ENCODE peak calls at places on chromosomes 6 and 20, in ten cellular contexts. U is RWPE2, C is endodermal cell, Z is astrocyte of the cerebellum, F is cardiac fibroblast, L is foreskin fibroblast, O is fibroblast of mammary gland, T is mucosa of descending colon, H is GM06990, W is GM12865. Y is an unnamed sample.

GRCh38 chr6:37625591-37626374 is 71.9 kb downstream of the MDGA1 start:
- DNase-seq in H (no peak), O (no peak), F (no peak), U (no peak), W (no peak), T (no peak), Z (no peak), C (peak), L (no peak), Y (no peak)

GRCh38 chr6:33167374-33168148 is 24.7 kb downstream of the COL11A2 start:
- DNase-seq in U (peak), W (no peak), F (no peak), L (no peak), Z (no peak), H (no peak), O (no peak), T (no peak), C (no peak), Y (no peak)

GRCh38 chr6:94501546-94501945 is 1075.8 kb upstream of the MANEA start:
- DNase-seq in W (no peak), U (no peak), T (no peak), H (no peak), F (no peak), L (no peak), C (no peak), Z (no peak), O (no peak), Y (no peak)

GRCh38 chr6:170005680-170006470 is 254.5 kb downstream of the ERMARD start:
- DNase-seq in L (no peak), F (no peak), T (no peak), O (no peak), C (no peak), H (no peak), Z (no peak), U (no peak), W (no peak), Y (no peak)

GRCh38 chr6:16540804-16541752 is 220.2 kb downstream of the ATXN1 start:
- DNase-seq in C (no peak), T (no peak), H (no peak), Z (no peak), L (peak), W (peak), F (peak), O (no peak), U (no peak), Y (no peak)

GRCh38 chr6:13346245-13346644 is 17.9 kb upstream of the TBC1D7 start:
- DNase-seq in Z (no peak), T (no peak), W (no peak), C (no peak), O (no peak), U (no peak), H (no peak), L (no peak), F (no peak), Y (no peak)

GRCh38 chr6:15253107-15254073 is 7.5 kb downstream of the JARID2 start:
- DNase-seq in F (no peak), O (no peak), H (no peak), U (no peak), T (no peak), L (no peak), C (no peak), Z (no peak), W (peak), Y (no peak)

GRCh38 chr6:90483116-90483839 is 103.6 kb downstream of the MAP3K7 start:
- DNase-seq in F (peak), C (peak), H (no peak), W (no peak), O (peak), U (no peak), L (peak), T (no peak), Z (no peak), Y (no peak)

GRCh38 chr20:41081276-41081814 is 52.7 kb downstream of the TOP1 start:
- DNase-seq in F (no peak), T (no peak), L (no peak), U (no peak), W (peak), O (peak), H (no peak), Z (peak), C (no peak), Y (no peak)

GRCh38 chr6:90444125-90444745 is 142.6 kb downstream of the MAP3K7 start:
- DNase-seq in T (no peak), H (no peak), O (no peak), F (no peak), U (no peak), W (peak), Z (no peak), C (no peak), L (no peak), Y (no peak)

GRCh38 chr6:100370265-100370664 is 94.5 kb downstream of the SIM1 start:
- DNase-seq in T (no peak), L (peak), U (no peak), Z (no peak), C (no peak), H (no peak), O (peak), F (no peak), W (peak), Y (no peak)

GRCh38 chr20:25360631-25361286 is 29.9 kb downstream of the ABHD12 start:
- DNase-seq in H (no peak), C (no peak), T (no peak), U (no peak), Z (peak), L (peak), F (peak), W (no peak), O (peak), Y (peak)

GRCh38 chr6:79784013-79784753 is 153.1 kb downstream of the SH3BGRL2 start:
- DNase-seq in O (no peak), F (no peak), Z (no peak), H (no peak), C (no peak), L (no peak), U (no peak), W (no peak), T (no peak), Y (no peak)

GRCh38 chr6:16737926-16738325 is 23.3 kb downstream of the ATXN1 start:
- DNase-seq in L (no peak), O (peak), F (no peak), Z (no peak), T (no peak), H (no peak), W (no peak), C (no peak), U (no peak), Y (no peak)

GRCh38 chr20:52082612-52083011 is 109.0 kb downstream of the ZFP64 start:
- DNase-seq in U (no peak), W (no peak), O (peak), F (no peak), L (peak), C (no peak), Z (no peak), T (no peak), H (no peak), Y (no peak)

GRCh38 chr20:507933-508332 is 35.7 kb downstream of the CSNK2A1 start:
- DNase-seq in U (no peak), C (no peak), Z (no peak), H (no peak), F (no peak), T (no peak), O (no peak), L (no peak), W (no peak), Y (no peak)

GRCh38 chr20:13772529-13772928 is 12.2 kb downstream of the ESF1 start:
- DNase-seq in L (peak), C (no peak), T (no peak), F (no peak), Z (no peak), H (no peak), W (no peak), U (no peak), O (peak), Y (no peak)

GRCh38 chr6:20746024-20746423 is 211.8 kb downstream of the CDKAL1 start:
- DNase-seq in L (no peak), Z (no peak), U (no peak), C (no peak), F (no peak), O (no peak), H (no peak), T (no peak), W (no peak), Y (peak)

GRCh38 chr6:13617066-13617465 is 1.9 kb downstream of the NOL7 start:
- DNase-seq in U (no peak), L (no peak), C (no peak), T (no peak), F (no peak), W (no peak), H (no peak), O (no peak), Z (no peak), Y (no peak)

GRCh38 chr6:90343581-90343980 is 46.9 kb upstream of the BACH2 start:
- DNase-seq in L (peak), O (peak), W (no peak), Z (no peak), T (no peak), C (no peak), U (no peak), H (no peak), F (peak), Y (no peak)

GRCh38 chr6:90538651-90539050 is 48.2 kb downstream of the MAP3K7 start:
- DNase-seq in L (peak), F (peak), W (no peak), Z (no peak), O (no peak), C (no peak), U (no peak), H (no peak), T (no peak), Y (peak)

GRCh38 chr6:170480045-170480714 is 72.9 kb downstream of the PSMB1 start:
- DNase-seq in C (peak), H (no peak), Z (no peak), F (peak), L (peak), W (no peak), T (no peak), U (no peak), O (peak), Y (no peak)

GRCh38 chr20:3681931-3682820 is at the start of gene ADAM33:
- DNase-seq in U (no peak), O (peak), F (peak), T (peak), H (no peak), Z (no peak), C (peak), W (no peak), L (peak), Y (no peak)

GRCh38 chr6:169038691-169039090 is 215.0 kb downstream of the THBS2 start:
- DNase-seq in U (no peak), L (no peak), H (no peak), Z (no peak), T (no peak), O (no peak), W (no peak), C (no peak), F (no peak), Y (no peak)

DNA sequence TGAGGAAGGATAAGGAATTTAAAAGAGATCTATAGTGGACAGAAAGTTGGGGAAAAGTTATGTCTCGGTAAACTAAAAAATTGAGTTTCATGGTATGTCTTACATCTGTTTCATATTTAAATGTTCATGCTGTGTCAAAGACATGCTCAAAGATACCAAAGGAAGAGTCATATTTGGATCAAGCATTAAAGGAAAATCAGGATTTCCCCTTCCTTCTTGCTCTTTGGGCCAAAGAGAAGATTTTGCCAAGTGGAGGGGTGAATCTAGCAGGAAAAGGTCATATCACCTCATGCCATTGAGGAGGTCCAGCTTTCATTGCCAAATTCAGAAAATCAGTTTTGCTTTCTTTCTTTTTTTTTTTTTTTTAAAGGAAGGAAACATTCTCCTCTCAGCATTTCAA is 192.4 kb downstream of the OGFRL1 start:
- DNase-seq in W (no peak), O (peak), U (no peak), Z (no peak), H (no peak), T (no peak), L (peak), C (no peak), F (peak), Y (no peak)
- TF ChIP-seq CTCF in W (no peak), O (no peak), U (no peak), Z (no peak), H (no peak), T (no peak), L (no peak), C (no peak), F (no peak), Y (no peak)

DNA sequence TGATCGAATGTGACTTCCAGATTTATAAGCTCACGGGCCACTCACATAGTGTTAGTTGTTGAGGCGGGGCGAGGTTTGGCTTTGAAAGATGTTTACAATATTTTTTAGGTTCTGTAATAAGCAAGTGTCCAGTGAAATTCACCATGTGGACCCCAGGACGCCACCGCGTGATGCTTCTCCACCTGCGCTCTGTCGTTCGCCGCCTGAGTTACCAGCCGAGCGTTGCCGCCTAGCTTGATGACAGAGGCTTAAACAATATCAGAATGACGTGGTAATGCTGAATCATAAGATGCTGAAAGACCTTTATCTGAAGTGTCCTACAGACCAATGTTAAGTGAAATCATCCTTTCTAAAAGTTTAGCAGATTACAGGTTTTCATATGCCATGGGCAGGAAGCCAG is 241.0 kb downstream of the MYLK4 start:
- DNase-seq in O (peak), H (no peak), T (no peak), W (no peak), L (peak), U (no peak), F (no peak), Z (no peak), C (no peak), Y (no peak)
- H3K4me3 ChIP-seq in O (peak), H (no peak), T (no peak), W (no peak), L (no peak), U (no peak), F (no peak), Z (no peak), C (no peak), Y (no peak)

GRCh38 chr20:58192567-58192966 is 35.9 kb downstream of the ANKRD60 start:
- DNase-seq in Z (no peak), W (peak), F (no peak), H (peak), C (peak), U (no peak), T (no peak), O (no peak), L (no peak), Y (no peak)
- TF ChIP-seq CTCF in Z (peak), W (peak), F (peak), H (peak), C (peak), U (peak), T (no peak), O (peak), L (peak), Y (peak)

GRCh38 chr6:52136934-52137467 is 49.2 kb upstream of the IL17A start:
- DNase-seq in C (peak), F (no peak), W (no peak), L (no peak), T (no peak), H (no peak), O (no peak), Z (no peak), U (no peak), Y (no peak)
- H3K4me3 ChIP-seq in C (no peak), F (no peak), W (no peak), L (no peak), T (no peak), H (no peak), O (no peak), Z (no peak), U (no peak), Y (no peak)

GRCh38 chr6:18307006-18307405 is 42.7 kb upstream of the DEK start:
- DNase-seq in W (no peak), U (no peak), H (no peak), C (peak), T (no peak), L (peak), F (peak), Z (peak), O (no peak), Y (peak)

GRCh38 chr6:18308070-18308735 is 43.9 kb upstream of the DEK start:
- DNase-seq in O (peak), F (no peak), H (no peak), Z (peak), U (no peak), T (no peak), W (no peak), C (no peak), L (peak), Y (peak)

GRCh38 chr6:18302561-18303439 is 38.5 kb upstream of the DEK start:
- DNase-seq in Z (no peak), L (peak), W (peak), U (no peak), C (peak), H (no peak), F (peak), T (no peak), O (peak), Y (no peak)
- TF ChIP-seq CTCF in Z (peak), L (no peak), W (no peak), U (peak), C (peak), H (peak), F (no peak), T (no peak), O (peak), Y (no peak)

DNA sequence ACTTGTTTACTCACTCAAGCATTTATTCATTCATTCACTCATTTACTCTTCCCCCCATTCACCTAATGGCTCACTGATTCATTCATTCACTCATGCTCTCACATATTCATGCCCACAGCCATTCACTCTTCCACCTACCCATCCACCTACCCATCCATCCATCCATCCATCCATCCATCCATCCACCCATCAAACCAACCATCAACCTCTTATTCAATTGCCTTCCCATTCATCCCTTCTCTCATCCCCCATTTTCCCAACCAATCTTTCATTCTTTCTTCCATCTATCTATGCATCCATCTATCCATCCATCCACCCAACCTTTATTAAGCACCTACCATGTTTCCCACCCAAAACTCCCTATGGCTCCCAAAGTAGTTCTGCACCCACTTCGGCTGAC is 1.6 kb upstream of the ARHGAP40 start:
- DNase-seq in C (no peak), T (no peak), H (no peak), Z (no peak), U (no peak), F (no peak), L (no peak), O (no peak), W (no peak), Y (no peak)
- H3K4me3 ChIP-seq in C (no peak), T (no peak), H (no peak), Z (no peak), U (no peak), F (no peak), L (no peak), O (no peak), W (no peak), Y (no peak)

Y was measured in retinal pigment epithelial cell.